ENCODE peak calls at places on chromosomes 5 and 9, in four cellular contexts. U is GM23338; Z is activated CD8-positive, alpha-beta T cell treated with anti-CD3 and anti-CD28 coated beads for 36 hours; X is OCI-LY7. P is an unnamed sample.

GRCh38 chr9:117325789-117326185 is 89.1 kb downstream of the ASTN2 start:
- DNase-seq in U (no peak), Z (no peak), X (no peak), P (no peak)

GRCh38 chr5:61578858-61579503 is 246.9 kb downstream of the ZSWIM6 start:
- DNase-seq in X (no peak), U (no peak), Z (no peak), P (no peak)

GRCh38 chr9:112844771-112845542 is 45.7 kb downstream of the SLC46A2 start:
- DNase-seq in X (peak; percentile 63), Z (peak; percentile 85), U (peak; percentile 81), P (peak; percentile 82)

GRCh38 chr5:76457685-76458491 is 54.8 kb downstream of the IQGAP2 start:
- DNase-seq in Z (no peak), U (peak; percentile 40), X (no peak), P (no peak)

GRCh38 chr5:145681686-145682085 is 153.5 kb downstream of the PRELID2 start:
- DNase-seq in Z (peak; percentile 63), U (peak; percentile 79), X (peak; percentile 78), P (peak; percentile 49)

GRCh38 chr9:117644607-117645244 is 59.5 kb upstream of the TLR4 start:
- DNase-seq in Z (peak; percentile 67), U (peak; percentile 85), X (peak; percentile 74), P (peak; percentile 54)

GRCh38 chr5:115977988-115978387 is 15.7 kb downstream of the LVRN start:
- DNase-seq in X (no peak), Z (no peak), U (no peak), P (no peak)

GRCh38 chr5:172443441-172444109 is 10.8 kb downstream of the SH3PXD2B start:
- DNase-seq in Z (peak; percentile 92), X (no peak), U (no peak), P (no peak)

GRCh38 chr9:89701221-89701798 is 96.5 kb downstream of the GADD45G start:
- DNase-seq in X (peak; percentile 7), U (no peak), Z (peak; percentile 94), P (peak; percentile 84)

GRCh38 chr5:78253201-78253600 is 41.3 kb downstream of the AP3B1 start:
- DNase-seq in X (no peak), Z (no peak), U (no peak), P (no peak)

GRCh38 chr5:163498886-163499285 is 6.5 kb upstream of the MAT2B start:
- DNase-seq in Z (no peak), U (no peak), X (no peak), P (no peak)

GRCh38 chr5:125602184-125602583 is 821.0 kb upstream of the GRAMD2B start:
- DNase-seq in X (no peak), U (no peak), Z (no peak), P (no peak)

GRCh38 chr9:132474253-132474652 is 64.2 kb downstream of the CFAP77 start:
- DNase-seq in U (peak; percentile 36), X (no peak), Z (no peak), P (no peak)

GRCh38 chr9:21326526-21327139 is 8.6 kb downstream of the KLHL9 start:
- DNase-seq in Z (no peak), X (peak; percentile 67), U (peak; percentile 73), P (peak; percentile 49)

GRCh38 chr5:180813418-180813817 is 10.8 kb upstream of the MGAT1 start:
- DNase-seq in U (no peak), Z (no peak), X (peak; percentile 64), P (no peak)
- TF ChIP-seq CTCF in U (peak; percentile 33), Z (no peak), X (peak; percentile 78), P (peak; percentile 40)

GRCh38 chr9:127448112-127448805 is 2.9 kb downstream of the RPL12 start:
- DNase-seq in U (no peak), X (no peak), Z (no peak), P (no peak)

GRCh38 chr9:127445851-127446719 is 5.1 kb downstream of the RPL12 start:
- DNase-seq in U (peak; percentile 36), X (peak; percentile 12), Z (no peak), P (no peak)

GRCh38 chr9:127449332-127449966 is 1.8 kb downstream of the RPL12 start:
- DNase-seq in U (no peak), Z (no peak), X (peak; percentile 30), P (no peak)

GRCh38 chr9:127446720-127447415 is 4.3 kb downstream of the RPL12 start:
- DNase-seq in U (no peak), Z (no peak), X (no peak), P (no peak)

DNA sequence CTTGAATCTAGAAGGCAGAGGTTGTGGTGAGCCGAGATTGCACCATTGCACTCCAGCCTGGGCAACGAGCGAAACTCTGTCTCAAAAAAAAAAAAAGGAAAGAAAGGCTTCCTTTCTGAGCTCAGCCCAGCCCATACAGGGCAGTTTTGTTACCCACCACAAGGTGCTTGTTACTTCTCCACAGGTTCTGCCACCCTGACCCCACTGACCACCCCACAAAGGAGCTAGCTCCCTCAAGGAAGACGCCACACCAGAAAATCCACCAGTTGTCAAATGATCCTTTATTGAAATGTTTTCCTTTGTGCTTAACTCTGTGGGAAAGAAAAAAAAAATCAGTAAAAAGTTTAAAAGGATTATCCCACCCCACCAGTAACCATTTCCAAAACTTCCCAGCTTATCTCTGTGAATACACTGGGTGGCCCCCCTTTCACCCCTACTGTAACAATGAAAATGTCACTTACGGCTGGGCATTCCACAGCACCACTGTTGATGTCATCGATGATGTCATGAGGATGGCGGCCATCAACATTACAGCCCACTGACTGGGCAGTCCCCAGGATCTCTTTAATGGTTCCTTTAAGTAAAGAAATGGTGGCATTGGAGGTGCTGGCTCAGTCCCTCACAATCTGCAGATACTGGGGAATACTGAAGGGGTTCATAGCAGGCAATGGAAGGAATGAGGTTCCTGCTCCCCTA is 3.6 kb downstream of the RPL12 start:
- DNase-seq in X (no peak), Z (peak; percentile 46), U (no peak), P (no peak)
- TF ChIP-seq CTCF in X (no peak), Z (no peak), U (no peak), P (no peak)

DNA sequence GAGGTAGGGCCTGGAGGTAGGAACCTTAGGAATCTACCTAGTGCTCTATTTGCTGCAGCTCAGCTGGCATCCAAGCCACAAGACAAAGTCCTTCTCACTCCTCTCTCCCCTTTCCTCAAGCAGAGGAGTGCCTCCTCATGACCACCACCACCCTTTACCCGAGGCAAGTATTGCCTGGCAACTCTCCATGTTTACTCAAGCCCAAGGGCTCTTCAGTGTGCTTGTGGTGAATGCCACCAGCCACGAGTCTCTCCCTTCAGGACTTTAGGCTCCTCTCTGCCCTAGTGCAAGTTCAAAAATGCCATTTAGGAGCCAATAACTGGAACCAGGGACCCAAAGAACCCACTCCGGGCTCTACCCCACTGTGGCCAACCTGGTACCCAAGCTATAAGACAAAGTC is 514.5 kb upstream of the RGMB start:
- DNase-seq in Z (no peak), U (no peak), X (no peak), P (no peak)
- TF ChIP-seq CTCF in Z (no peak), U (no peak), X (no peak), P (no peak)

GRCh38 chr5:75167345-75167744 is 69.3 kb downstream of the ANKRD31 start:
- DNase-seq in U (peak; percentile 77), Z (no peak), X (no peak), P (no peak)
- TF ChIP-seq CTCF in U (peak; percentile 43), Z (no peak), X (peak; percentile 38), P (no peak)

GRCh38 chr5:141944086-141944485 is 13.9 kb downstream of the PCDH12 start:
- DNase-seq in Z (no peak), U (no peak), X (no peak), P (no peak)

GRCh38 chr5:141942185-141942857 is 15.7 kb downstream of the PCDH12 start:
- DNase-seq in X (no peak), Z (no peak), U (no peak), P (no peak)

GRCh38 chr5:141941779-141942178 is 16.2 kb downstream of the PCDH12 start:
- DNase-seq in U (no peak), X (no peak), Z (no peak), P (no peak)

GRCh38 chr5:141941307-141941706 is 16.7 kb downstream of the PCDH12 start:
- DNase-seq in U (no peak), X (no peak), Z (no peak), P (no peak)

GRCh38 chr5:141940695-141941271 is 17.1 kb downstream of the DELE1 start:
- DNase-seq in Z (no peak), U (peak; percentile 38), X (no peak), P (no peak)
- TF ChIP-seq CTCF in Z (no peak), U (peak; percentile 5), X (no peak), P (no peak)

GRCh38 chr9:9003184-9003583 is 1203.6 kb upstream of the DMAC1 start:
- DNase-seq in U (peak; percentile 48), X (no peak), Z (no peak), P (no peak)
- TF ChIP-seq CTCF in U (peak; percentile 58), X (no peak), Z (no peak), P (no peak)

DNA sequence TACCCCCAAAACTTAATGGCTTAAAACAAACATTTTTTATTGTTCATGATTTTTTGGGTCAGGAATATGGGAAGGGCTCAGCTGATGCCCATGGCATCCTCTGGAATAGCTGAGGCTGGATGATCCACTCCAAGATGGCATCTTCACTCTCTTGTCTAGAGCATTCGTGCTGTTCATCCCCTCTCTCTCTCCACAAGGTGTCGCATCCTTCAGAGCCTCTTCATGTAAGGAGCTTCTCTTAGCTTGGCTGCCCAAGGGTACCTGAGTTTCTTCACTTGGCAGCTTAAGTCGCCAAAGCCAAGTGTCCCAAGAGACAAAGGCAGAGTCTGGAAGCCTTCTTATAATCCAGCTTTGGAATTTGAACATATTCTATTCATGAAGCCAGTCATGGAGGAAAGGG is 294.7 kb downstream of the CHSY3 start:
- DNase-seq in Z (no peak), X (peak; percentile 56), U (peak; percentile 70), P (peak; percentile 7)
- TF ChIP-seq CTCF in Z (no peak), X (peak; percentile 75), U (peak; percentile 70), P (no peak)

P was measured in GM10248.